ENCODE peak calls at places on chromosomes 6 and 20, in eight cellular contexts. O is Peyer's patch, C is stomach, L is psoas muscle, R is prostate gland, F is AG04450, D is tibial nerve, S is Caco-2. T is an unnamed sample.

GRCh38 chr6:47524136-47524840 is 46.7 kb downstream of the CD2AP start:
- DNase-seq in O (no peak), C (no peak), L (no peak), R (no peak), F (no peak), D (no peak), S (no peak), T (no peak)

GRCh38 chr20:63587256-63587655 is 13.2 kb upstream of the HELZ2 start:
- DNase-seq in O (no peak), C (no peak), L (no peak), R (no peak), F (no peak), D (no peak), S (no peak), T (no peak)

GRCh38 chr6:158707826-158708225 is 58.0 kb downstream of the SYTL3 start:
- DNase-seq in O (peak; percentile 87), C (peak; percentile 64), L (no peak), R (peak; percentile 78), F (no peak), D (no peak), S (no peak), T (peak; percentile 61)

GRCh38 chr6:146914563-146915483 is 289.4 kb upstream of the STXBP5 start:
- DNase-seq in O (no peak), C (no peak), L (peak; percentile 28), R (no peak), F (peak; percentile 88), D (peak; percentile 31), S (no peak), T (peak; percentile 49)

GRCh38 chr6:25112207-25112874 is 166.8 kb upstream of the CARMIL1 start:
- DNase-seq in O (no peak), C (no peak), L (no peak), R (peak; percentile 65), F (no peak), D (no peak), S (no peak), T (no peak)

GRCh38 chr6:42251911-42252637 is 34.4 kb upstream of the MRPS10 start:
- DNase-seq in O (peak; percentile 66), C (peak; percentile 56), L (peak; percentile 62), R (no peak), F (no peak), D (peak; percentile 69), S (no peak), T (peak; percentile 81)

GRCh38 chr6:162379762-162380409 is 347.7 kb downstream of the PRKN start:
- DNase-seq in O (no peak), C (no peak), L (no peak), R (no peak), F (no peak), D (no peak), S (no peak), T (no peak)

GRCh38 chr6:31068738-31069340 is 43.5 kb downstream of the C6orf15 start:
- DNase-seq in O (peak; percentile 88), C (peak; percentile 82), L (peak; percentile 75), R (peak; percentile 39), F (peak; percentile 52), D (peak; percentile 86), S (peak; percentile 61), T (peak; percentile 90)

GRCh38 chr6:99434702-99435530 is 9.8 kb upstream of the PNISR start:
- DNase-seq in O (no peak), C (no peak), L (no peak), R (no peak), F (no peak), D (no peak), S (no peak), T (no peak)

GRCh38 chr6:18897350-18897749 is 510.2 kb downstream of the RNF144B start:
- DNase-seq in O (no peak), C (no peak), L (no peak), R (no peak), F (no peak), D (no peak), S (no peak), T (no peak)

GRCh38 chr20:2515203-2515602 is 6.5 kb upstream of the ZNF343 start:
- DNase-seq in O (no peak), C (no peak), L (no peak), R (no peak), F (no peak), D (no peak), S (no peak), T (no peak)

GRCh38 chr6:141107562-141108160 is 1025.1 kb upstream of the GJE1 start:
- DNase-seq in O (no peak), C (no peak), L (no peak), R (no peak), F (no peak), D (no peak), S (no peak), T (no peak)

GRCh38 chr20:51428451-51429143 is 113.9 kb downstream of the NFATC2 start:
- DNase-seq in O (no peak), C (peak; percentile 63), L (peak; percentile 31), R (no peak), F (no peak), D (peak; percentile 32), S (peak; percentile 89), T (peak; percentile 74)

GRCh38 chr20:15986690-15987089 is 586.6 kb downstream of the KIF16B start:
- DNase-seq in O (no peak), C (no peak), L (no peak), R (no peak), F (no peak), D (no peak), S (no peak), T (no peak)

GRCh38 chr6:157625764-157626163 is 197.3 kb upstream of the SNX9 start:
- DNase-seq in O (no peak), C (no peak), L (no peak), R (no peak), F (no peak), D (no peak), S (no peak), T (no peak)

GRCh38 chr6:72955666-72956065 is 269.6 kb downstream of the KHDC1L start:
- DNase-seq in O (no peak), C (no peak), L (no peak), R (no peak), F (no peak), D (no peak), S (no peak), T (no peak)

GRCh38 chr20:14333734-14334133 is 3.7 kb downstream of the FLRT3 start:
- DNase-seq in O (no peak), C (no peak), L (no peak), R (no peak), F (no peak), D (no peak), S (no peak), T (no peak)

GRCh38 chr6:158570681-158570962 is 10.7 kb downstream of the TMEM181 start:
- DNase-seq in O (no peak), C (no peak), L (no peak), R (no peak), F (no peak), D (no peak), S (no peak), T (no peak)

GRCh38 chr6:110392727-110393126 is 22.6 kb downstream of the DDO start:
- DNase-seq in O (no peak), C (no peak), L (no peak), R (no peak), F (no peak), D (no peak), S (no peak), T (no peak)

GRCh38 chr20:62143118-62143975 is at the start of the genes PSMA7 and SS18L1:
- DNase-seq in O (peak; percentile 93), C (peak; percentile 89), L (peak; percentile 91), R (peak; percentile 82), F (no peak), D (peak; percentile 68), S (peak; percentile 93), T (peak; percentile 84)
- TF ChIP-seq CTCF in O (no peak), C (no peak), L (no peak), R (no peak), F (no peak), D (no peak), S (no peak), T (no peak)

GRCh38 chr20:33061626-33062025 is 7.9 kb downstream of the BPIFB3 start:
- DNase-seq in O (no peak), C (no peak), L (no peak), R (no peak), F (no peak), D (no peak), S (no peak), T (no peak)
- H3K27me3 ChIP-seq in O (no peaks in the 10 kb centered on the region), C (no peaks in the 10 kb centered on the region), L (peaks cover 6% of the 10 kb centered on the region), R (no peaks in the 10 kb centered on the region), F (peaks cover 3% of the 10 kb centered on the region), D (no peaks in the 10 kb centered on the region), S (no peaks in the 10 kb centered on the region), T (no peaks in the 10 kb centered on the region)

GRCh38 chr20:41245086-41245707 is 72.3 kb downstream of the ZHX3 start:
- DNase-seq in O (no peak), C (no peak), L (no peak), R (no peak), F (no peak), D (no peak), S (no peak), T (no peak)
- TF ChIP-seq CTCF in O (no peak), C (no peak), L (peak; percentile 25), R (no peak), F (peak; percentile 14), D (peak; percentile 7), S (no peak), T (no peak)

GRCh38 chr6:169253745-169254238 is at the start of gene THBS2:
- DNase-seq in O (peak; percentile 49), C (no peak), L (peak; percentile 74), R (no peak), F (peak; percentile 81), D (peak; percentile 66), S (no peak), T (no peak)

GRCh38 chr6:169255643-169256042 is 2.0 kb upstream of the THBS2 start:
- DNase-seq in O (no peak), C (no peak), L (no peak), R (no peak), F (no peak), D (no peak), S (no peak), T (no peak)

GRCh38 chr6:169256061-169256460 is 2.4 kb upstream of the THBS2 start:
- DNase-seq in O (no peak), C (no peak), L (no peak), R (no peak), F (no peak), D (no peak), S (no peak), T (no peak)

GRCh38 chr6:169253341-169253740 is 305 bp downstream of the THBS2 start:
- DNase-seq in O (peak; percentile 34), C (no peak), L (no peak), R (no peak), F (no peak), D (no peak), S (no peak), T (no peak)

DNA sequence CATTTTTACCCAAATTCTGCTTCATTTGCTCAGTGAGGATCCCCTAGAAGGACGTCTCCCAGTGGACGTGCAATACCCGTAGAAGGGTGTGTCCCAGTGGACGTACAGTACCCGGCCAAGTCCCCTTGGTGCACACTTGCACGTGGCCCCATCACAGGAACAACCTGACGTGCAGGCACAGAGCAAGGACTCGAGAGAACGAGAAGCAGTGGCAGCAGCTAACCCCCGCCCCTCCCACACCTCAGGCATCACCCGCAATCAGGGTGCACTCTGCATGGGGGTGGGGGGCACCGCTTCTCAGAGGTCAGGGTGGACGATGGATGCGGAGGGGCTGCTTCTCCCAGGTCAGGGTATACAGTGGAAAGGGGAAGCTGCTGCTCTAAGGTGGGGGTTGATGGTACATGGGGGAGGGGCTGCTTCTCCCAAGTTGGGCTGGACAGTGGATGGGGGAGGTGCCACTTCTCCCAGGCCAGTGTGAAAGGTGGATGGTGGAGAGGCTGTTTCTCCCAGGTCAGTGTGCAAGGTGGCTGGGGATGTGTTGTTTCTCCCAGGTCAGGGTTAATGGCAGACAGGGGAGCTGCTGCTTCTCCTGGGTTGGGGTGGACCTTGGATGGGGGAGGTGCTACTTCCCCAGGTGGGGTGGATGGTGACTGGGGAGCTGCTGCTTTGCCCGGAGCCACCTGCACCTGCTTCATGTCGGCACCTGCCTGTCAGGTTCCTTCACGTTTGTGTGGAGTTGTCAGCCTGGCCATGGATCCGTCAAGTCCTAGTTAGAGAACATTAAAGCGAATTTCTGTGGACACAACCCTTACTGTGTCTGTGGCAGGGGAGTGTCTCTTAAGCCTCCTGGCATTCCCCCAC is 1.0 kb upstream of the THBS2 start:
- DNase-seq in O (peak; percentile 36), C (no peak), L (no peak), R (no peak), F (no peak), D (no peak), S (no peak), T (no peak)
- H3K27me3 ChIP-seq in O (peaks cover 6% of the 10 kb centered on the region), C (no peaks in the 10 kb centered on the region), L (peaks cover 8% of the 10 kb centered on the region), R (no peaks in the 10 kb centered on the region), F (no peaks in the 10 kb centered on the region), D (no peaks in the 10 kb centered on the region), S (no peaks in the 10 kb centered on the region), T (no peaks in the 10 kb centered on the region)